ENCODE peak calls at places on chromosomes 12 and 14, in nine cellular contexts. One of them, this sample, is unnamed.

GRCh38 chr14:73727181-73727580 is 13.0 kb upstream of the PNMA1 start:
- DNase-seq in right cardiac atrium: no peak
- DNase-seq in substantia nigra: no peak
- DNase-seq in tibial artery: no peak
- DNase-seq in H9: no peak
- DNase-seq in RWPE2: peak
- DNase-seq in uterus: no peak
- DNase-seq in OCI-LY7: no peak
- DNase-seq in transverse colon: no peak
- DNase-seq in this sample: no peak

GRCh38 chr12:112664569-112664968 is 127.0 kb upstream of the RPH3A start:
- DNase-seq in H9: peak
- DNase-seq in OCI-LY7: no peak
- DNase-seq in RWPE2: no peak
- DNase-seq in tibial artery: no peak
- DNase-seq in right cardiac atrium: no peak
- DNase-seq in substantia nigra: no peak
- DNase-seq in uterus: no peak
- DNase-seq in transverse colon: no peak
- DNase-seq in this sample: no peak

GRCh38 chr14:67766035-67766680 is 50.2 kb downstream of the ZFYVE26 start:
- DNase-seq in RWPE2: no peak
- DNase-seq in OCI-LY7: peak
- DNase-seq in right cardiac atrium: peak
- DNase-seq in tibial artery: peak
- DNase-seq in transverse colon: peak
- DNase-seq in substantia nigra: no peak
- DNase-seq in H9: no peak
- DNase-seq in uterus: no peak
- DNase-seq in this sample: no peak

GRCh38 chr14:92389598-92390126 is 66.7 kb downstream of the SLC24A4 start:
- DNase-seq in tibial artery: no peak
- DNase-seq in RWPE2: no peak
- DNase-seq in transverse colon: no peak
- DNase-seq in uterus: no peak
- DNase-seq in OCI-LY7: peak
- DNase-seq in right cardiac atrium: no peak
- DNase-seq in H9: no peak
- DNase-seq in substantia nigra: no peak
- DNase-seq in this sample: no peak

GRCh38 chr12:124413401-124413800 is 118.5 kb downstream of the RFLNA start:
- DNase-seq in RWPE2: no peak
- DNase-seq in right cardiac atrium: peak
- DNase-seq in H9: no peak
- DNase-seq in uterus: no peak
- DNase-seq in tibial artery: no peak
- DNase-seq in OCI-LY7: no peak
- DNase-seq in substantia nigra: peak
- DNase-seq in transverse colon: no peak
- DNase-seq in this sample: no peak

GRCh38 chr12:103827800-103828440 is 13.1 kb downstream of the NT5DC3 start:
- DNase-seq in uterus: no peak
- DNase-seq in transverse colon: no peak
- DNase-seq in right cardiac atrium: no peak
- DNase-seq in substantia nigra: no peak
- DNase-seq in OCI-LY7: no peak
- DNase-seq in H9: no peak
- DNase-seq in tibial artery: no peak
- DNase-seq in RWPE2: no peak
- DNase-seq in this sample: no peak

GRCh38 chr14:68468437-68469207 is 324.2 kb downstream of the ZFP36L1 start:
- DNase-seq in tibial artery: no peak
- DNase-seq in OCI-LY7: no peak
- DNase-seq in transverse colon: no peak
- DNase-seq in uterus: no peak
- DNase-seq in substantia nigra: no peak
- DNase-seq in right cardiac atrium: no peak
- DNase-seq in H9: no peak
- DNase-seq in RWPE2: no peak
- DNase-seq in this sample: no peak

GRCh38 chr12:50224026-50224692 is 57.0 kb upstream of the CERS5 start:
- DNase-seq in substantia nigra: no peak
- DNase-seq in OCI-LY7: peak
- DNase-seq in uterus: no peak
- DNase-seq in H9: peak
- DNase-seq in right cardiac atrium: no peak
- DNase-seq in tibial artery: no peak
- DNase-seq in transverse colon: peak
- DNase-seq in RWPE2: no peak
- DNase-seq in this sample: no peak

GRCh38 chr12:95385646-95386045 is 88.3 kb upstream of the METAP2 start:
- DNase-seq in tibial artery: no peak
- DNase-seq in transverse colon: no peak
- DNase-seq in substantia nigra: no peak
- DNase-seq in OCI-LY7: peak
- DNase-seq in H9: no peak
- DNase-seq in uterus: peak
- DNase-seq in RWPE2: no peak
- DNase-seq in right cardiac atrium: no peak
- DNase-seq in this sample: no peak

GRCh38 chr12:115767921-115768320 is 509.6 kb downstream of the MED13L start:
- DNase-seq in H9: no peak
- DNase-seq in right cardiac atrium: no peak
- DNase-seq in transverse colon: no peak
- DNase-seq in uterus: no peak
- DNase-seq in tibial artery: no peak
- DNase-seq in OCI-LY7: no peak
- DNase-seq in substantia nigra: no peak
- DNase-seq in RWPE2: no peak
- DNase-seq in this sample: no peak

GRCh38 chr14:30005114-30005698 is 77.6 kb upstream of the PRKD1 start:
- DNase-seq in substantia nigra: no peak
- DNase-seq in RWPE2: no peak
- DNase-seq in OCI-LY7: no peak
- DNase-seq in H9: no peak
- DNase-seq in transverse colon: no peak
- DNase-seq in tibial artery: no peak
- DNase-seq in uterus: no peak
- DNase-seq in right cardiac atrium: no peak
- DNase-seq in this sample: no peak

GRCh38 chr14:50560929-50561280 is 960 bp downstream of the ATL1 start:
- DNase-seq in transverse colon: peak
- DNase-seq in H9: peak
- DNase-seq in OCI-LY7: no peak
- DNase-seq in RWPE2: no peak
- DNase-seq in uterus: peak
- DNase-seq in substantia nigra: peak
- DNase-seq in right cardiac atrium: peak
- DNase-seq in tibial artery: peak
- DNase-seq in this sample: peak

GRCh38 chr12:127273621-127274020 is 993.3 kb upstream of the TMEM132C start:
- DNase-seq in transverse colon: no peak
- DNase-seq in right cardiac atrium: no peak
- DNase-seq in OCI-LY7: no peak
- DNase-seq in substantia nigra: no peak
- DNase-seq in RWPE2: no peak
- DNase-seq in H9: no peak
- DNase-seq in uterus: no peak
- DNase-seq in tibial artery: no peak
- DNase-seq in this sample: no peak

GRCh38 chr12:47808049-47808448 is 11.7 kb downstream of the HDAC7 start:
- DNase-seq in substantia nigra: no peak
- DNase-seq in transverse colon: peak
- DNase-seq in H9: no peak
- DNase-seq in right cardiac atrium: peak
- DNase-seq in uterus: peak
- DNase-seq in RWPE2: no peak
- DNase-seq in OCI-LY7: peak
- DNase-seq in tibial artery: peak
- DNase-seq in this sample: no peak

GRCh38 chr12:51926064-51926632 is 18.8 kb downstream of the ACVRL1 start:
- DNase-seq in tibial artery: no peak
- DNase-seq in right cardiac atrium: peak
- DNase-seq in RWPE2: no peak
- DNase-seq in transverse colon: no peak
- DNase-seq in OCI-LY7: no peak
- DNase-seq in uterus: no peak
- DNase-seq in H9: no peak
- DNase-seq in substantia nigra: no peak
- DNase-seq in this sample: no peak

GRCh38 chr14:55071870-55072640 is 20.6 kb downstream of the MAPK1IP1L start:
- DNase-seq in uterus: no peak
- DNase-seq in RWPE2: no peak
- DNase-seq in tibial artery: no peak
- DNase-seq in right cardiac atrium: peak
- DNase-seq in transverse colon: no peak
- DNase-seq in substantia nigra: no peak
- DNase-seq in H9: no peak
- DNase-seq in OCI-LY7: peak
- DNase-seq in this sample: peak

GRCh38 chr12:10031318-10031717 is 836 bp downstream of the CLEC9A start:
- DNase-seq in RWPE2: no peak
- DNase-seq in uterus: no peak
- DNase-seq in tibial artery: no peak
- DNase-seq in H9: no peak
- DNase-seq in right cardiac atrium: no peak
- DNase-seq in substantia nigra: no peak
- DNase-seq in transverse colon: no peak
- DNase-seq in OCI-LY7: no peak
- DNase-seq in this sample: no peak

GRCh38 chr12:2461645-2462044 is 333.1 kb upstream of the FKBP4 start:
- DNase-seq in RWPE2: peak
- DNase-seq in uterus: no peak
- DNase-seq in transverse colon: no peak
- DNase-seq in OCI-LY7: no peak
- DNase-seq in tibial artery: no peak
- DNase-seq in H9: no peak
- DNase-seq in right cardiac atrium: peak
- DNase-seq in substantia nigra: no peak
- DNase-seq in this sample: no peak

GRCh38 chr12:62631531-62632520 is 165.2 kb downstream of the MON2 start:
- DNase-seq in H9: peak
- DNase-seq in uterus: peak
- DNase-seq in right cardiac atrium: peak
- DNase-seq in RWPE2: no peak
- DNase-seq in substantia nigra: peak
- DNase-seq in transverse colon: peak
- DNase-seq in OCI-LY7: no peak
- DNase-seq in tibial artery: peak
- DNase-seq in this sample: no peak

GRCh38 chr12:104181313-104181712 is 34.3 kb upstream of the TXNRD1 start:
- DNase-seq in substantia nigra: no peak
- DNase-seq in OCI-LY7: no peak
- DNase-seq in transverse colon: no peak
- DNase-seq in RWPE2: no peak
- DNase-seq in H9: no peak
- DNase-seq in uterus: no peak
- DNase-seq in right cardiac atrium: no peak
- DNase-seq in tibial artery: no peak
- DNase-seq in this sample: no peak

DNA sequence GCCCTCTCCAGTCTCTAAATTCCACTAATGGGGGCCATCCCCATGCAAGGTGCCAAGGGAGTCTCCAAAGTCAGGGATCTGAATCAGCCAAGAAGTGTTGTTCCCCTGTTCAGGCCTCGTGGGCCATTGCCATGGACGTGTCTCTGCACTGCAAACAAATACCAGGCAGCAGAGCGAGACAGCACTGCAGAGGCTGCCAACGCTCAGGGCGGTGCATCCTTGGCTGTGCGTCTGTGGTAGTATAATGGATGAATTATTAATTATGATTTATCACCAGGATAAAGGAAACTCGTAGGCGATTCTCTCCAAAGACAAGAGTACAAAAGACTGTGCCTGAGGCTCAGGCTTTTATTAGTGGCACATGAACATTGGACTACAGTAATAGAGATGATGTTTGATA is 122.3 kb upstream of the NTF3 start:
- DNase-seq in right cardiac atrium: peak
- DNase-seq in uterus: peak
- DNase-seq in H9: no peak
- DNase-seq in tibial artery: no peak
- DNase-seq in OCI-LY7: no peak
- DNase-seq in transverse colon: no peak
- DNase-seq in RWPE2: no peak
- DNase-seq in substantia nigra: no peak
- DNase-seq in this sample: no peak
- H3K27ac ChIP-seq in right cardiac atrium: no peak
- H3K27ac ChIP-seq in uterus: no peak
- H3K27ac ChIP-seq in H9: no peak
- H3K27ac ChIP-seq in tibial artery: no peak
- H3K27ac ChIP-seq in OCI-LY7: no peak
- H3K27ac ChIP-seq in transverse colon: no peak
- H3K27ac ChIP-seq in RWPE2: no peak
- H3K27ac ChIP-seq in substantia nigra: no peak
- H3K27ac ChIP-seq in this sample: no peak

DNA sequence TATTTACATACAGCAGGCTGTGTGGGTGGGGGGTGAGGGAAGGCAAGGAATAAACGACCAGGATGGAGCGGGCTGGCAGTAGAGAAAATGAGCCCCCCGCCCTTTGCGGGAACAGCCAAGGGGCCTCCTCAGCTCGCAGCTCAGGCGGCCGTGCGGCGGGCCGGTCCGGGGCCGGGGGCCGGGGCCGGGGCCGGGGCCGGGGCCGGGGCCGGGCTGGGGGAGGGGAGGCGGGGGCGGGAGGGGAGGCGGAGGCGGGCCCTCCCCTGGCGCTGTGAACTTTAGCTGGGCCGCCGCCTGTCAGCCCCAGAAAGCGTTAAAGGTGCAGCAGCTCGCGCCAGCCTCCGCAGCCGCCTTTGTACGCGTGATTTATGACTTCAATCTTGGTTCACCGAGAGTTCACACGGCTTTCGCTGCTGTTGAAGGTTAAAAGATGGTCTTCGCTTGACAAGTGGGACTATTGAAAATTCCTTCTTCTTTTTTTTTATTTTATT is 28.8 kb downstream of the HOXC4 start:
- DNase-seq in H9: no peak
- DNase-seq in OCI-LY7: peak
- DNase-seq in substantia nigra: no peak
- DNase-seq in uterus: peak
- DNase-seq in transverse colon: peak
- DNase-seq in RWPE2: no peak
- DNase-seq in tibial artery: no peak
- DNase-seq in right cardiac atrium: peak
- DNase-seq in this sample: no peak
- H3K27ac ChIP-seq in H9: no peak
- H3K27ac ChIP-seq in OCI-LY7: peak
- H3K27ac ChIP-seq in substantia nigra: no peak
- H3K27ac ChIP-seq in uterus: peak
- H3K27ac ChIP-seq in transverse colon: peak
- H3K27ac ChIP-seq in RWPE2: no peak
- H3K27ac ChIP-seq in tibial artery: peak
- H3K27ac ChIP-seq in right cardiac atrium: no peak
- H3K27ac ChIP-seq in this sample: no peak

GRCh38 chr12:88518863-88519403 is 61.3 kb downstream of the KITLG start:
- DNase-seq in OCI-LY7: no peak
- DNase-seq in uterus: no peak
- DNase-seq in H9: no peak
- DNase-seq in transverse colon: no peak
- DNase-seq in right cardiac atrium: no peak
- DNase-seq in RWPE2: no peak
- DNase-seq in tibial artery: peak
- DNase-seq in substantia nigra: no peak
- DNase-seq in this sample: no peak
- H3K27ac ChIP-seq in OCI-LY7: no peak
- H3K27ac ChIP-seq in uterus: no peak
- H3K27ac ChIP-seq in H9: no peak
- H3K27ac ChIP-seq in transverse colon: no peak
- H3K27ac ChIP-seq in right cardiac atrium: no peak
- H3K27ac ChIP-seq in RWPE2: no peak
- H3K27ac ChIP-seq in tibial artery: peak
- H3K27ac ChIP-seq in substantia nigra: no peak
- H3K27ac ChIP-seq in this sample: peak

GRCh38 chr12:98595152-98595988 is 1.9 kb downstream of the SLC25A3 start:
- DNase-seq in right cardiac atrium: no peak
- DNase-seq in RWPE2: no peak
- DNase-seq in H9: no peak
- DNase-seq in substantia nigra: no peak
- DNase-seq in OCI-LY7: no peak
- DNase-seq in tibial artery: no peak
- DNase-seq in uterus: no peak
- DNase-seq in transverse colon: no peak
- DNase-seq in this sample: no peak
- H3K27ac ChIP-seq in right cardiac atrium: no peak
- H3K27ac ChIP-seq in RWPE2: peak
- H3K27ac ChIP-seq in H9: no peak
- H3K27ac ChIP-seq in substantia nigra: peak
- H3K27ac ChIP-seq in OCI-LY7: no peak
- H3K27ac ChIP-seq in tibial artery: peak
- H3K27ac ChIP-seq in uterus: peak
- H3K27ac ChIP-seq in transverse colon: peak
- H3K27ac ChIP-seq in this sample: no peak

This sample was measured in thoracic aorta.